ENCODE peak calls at places on chromosomes 2 and 18, in four cellular contexts. B, H, U and F are unnamed samples.

GRCh38 chr2:85953476-85953875 is 64.7 kb upstream of the ST3GAL5 start:
- DNase-seq in B (no peak), H (peak), U (no peak), F (no peak)

GRCh38 chr2:204538179-204539009 is 6.9 kb upstream of the PARD3B start:
- DNase-seq in B (no peak), H (no peak), U (no peak), F (no peak)

GRCh38 chr2:136510244-136510643 is 255.1 kb upstream of the THSD7B start:
- DNase-seq in B (no peak), H (no peak), U (no peak), F (no peak)

GRCh38 chr18:22826726-22827125 is 106.4 kb upstream of the RBBP8 start:
- DNase-seq in B (no peak), H (no peak), U (no peak), F (no peak)

GRCh38 chr18:47260138-47260923 is 8.9 kb upstream of the SKOR2 start:
- DNase-seq in B (no peak), H (peak), U (no peak), F (no peak)

GRCh38 chr2:231680992-231681852 is 27.1 kb upstream of the PTMA start:
- DNase-seq in B (no peak), H (peak), U (peak), F (no peak)

GRCh38 chr18:24019641-24020331 is 5.2 kb downstream of the TTC39C start:
- DNase-seq in B (no peak), H (no peak), U (no peak), F (no peak)

GRCh38 chr2:16069933-16070647 is 129.7 kb downstream of the MYCN start:
- DNase-seq in B (no peak), H (no peak), U (no peak), F (no peak)

GRCh38 chr2:39664898-39665591 is 672 bp upstream of the TMEM178A start:
- DNase-seq in B (no peak), H (no peak), U (no peak), F (no peak)

GRCh38 chr2:183341057-183341456 is 216.8 kb downstream of the NUP35 start:
- DNase-seq in B (no peak), H (no peak), U (no peak), F (no peak)

GRCh38 chr2:106734165-106734564 is 151.8 kb downstream of the ST6GAL2 start:
- DNase-seq in B (no peak), H (no peak), U (no peak), F (no peak)

GRCh38 chr2:18630541-18630940 is 41.2 kb upstream of the NT5C1B start:
- DNase-seq in B (no peak), H (no peak), U (no peak), F (no peak)

GRCh38 chr2:200305797-200306718 is at the start of gene SPATS2L:
- DNase-seq in B (no peak), H (peak), U (peak), F (no peak)

GRCh38 chr18:75268206-75268605 is 57.6 kb downstream of the TSHZ1 start:
- DNase-seq in B (no peak), H (no peak), U (no peak), F (no peak)

GRCh38 chr2:15614545-15615309 is 23.1 kb downstream of the DDX1 start:
- DNase-seq in B (no peak), H (no peak), U (no peak), F (no peak)

GRCh38 chr2:174485763-174486613 is 841 bp downstream of the GPR155 start:
- DNase-seq in B (no peak), H (no peak), U (peak), F (no peak)

GRCh38 chr2:1986598-1986997 is 242.3 kb upstream of the PXDN start:
- DNase-seq in B (no peak), H (no peak), U (no peak), F (no peak)

GRCh38 chr18:26556573-26556972 is 8.2 kb upstream of the KCTD1 start:
- DNase-seq in B (no peak), H (no peak), U (no peak), F (no peak)

GRCh38 chr2:120805590-120805989 is 69.9 kb downstream of the GLI2 start:
- DNase-seq in B (no peak), H (no peak), U (no peak), F (no peak)

GRCh38 chr2:127589876-127590275 is 54.4 kb downstream of the MYO7B start:
- DNase-seq in B (no peak), H (no peak), U (peak), F (no peak)

GRCh38 chr2:48457227-48457626 is 72.7 kb upstream of the STON1 start:
- DNase-seq in B (no peak), H (no peak), U (no peak), F (no peak)

GRCh38 chr2:102367331-102367971 is 11.9 kb downstream of the IL18R1 start:
- DNase-seq in B (no peak), H (no peak), U (no peak), F (no peak)

GRCh38 chr18:37671119-37671518 is 105.5 kb upstream of the CELF4 start:
- DNase-seq in B (no peak), H (peak), U (no peak), F (no peak)

GRCh38 chr2:159807183-159808037 is 9.4 kb upstream of the CD302 start:
- DNase-seq in B (peak), H (no peak), U (no peak), F (no peak)

GRCh38 chr2:177296047-177296446 is 31.5 kb upstream of the NFE2L2 start:
- DNase-seq in B (no peak), H (no peak), U (no peak), F (no peak)
- H3K4me3 ChIP-seq in B (no peak), H (no peak), U (no peak), F (no peak)

DNA sequence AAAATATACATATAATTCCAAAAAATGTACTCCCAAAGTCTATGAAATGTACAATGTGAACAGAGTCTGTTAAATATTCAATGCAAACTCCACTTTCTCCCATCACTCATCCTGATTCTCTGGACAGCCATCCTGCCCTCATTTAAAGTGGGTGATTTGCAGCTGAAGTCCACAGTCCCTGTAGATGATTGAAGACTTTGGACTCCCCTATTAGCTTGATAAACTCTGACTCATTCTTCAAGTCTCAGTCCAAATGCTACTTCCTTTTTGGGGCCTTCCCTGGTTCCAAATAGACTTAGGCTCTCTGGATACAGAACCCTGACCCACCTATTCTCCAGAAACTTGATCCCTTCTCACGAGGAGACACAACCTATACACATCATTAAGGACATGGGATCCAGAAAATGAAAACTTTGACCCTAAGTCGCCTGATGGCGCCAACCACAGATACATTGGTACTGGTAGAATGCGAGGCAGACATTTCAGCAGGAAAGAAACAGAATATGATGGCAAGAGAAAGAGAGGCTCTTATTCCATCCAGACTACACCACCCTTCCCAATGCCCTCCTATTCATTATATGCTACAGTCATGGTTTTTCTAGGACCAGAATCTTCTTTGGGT is 122.7 kb downstream of the VIT start:
- DNase-seq in B (no peak), H (no peak), U (no peak), F (no peak)
- TF ChIP-seq CTCF in B (no peak), H (no peak), U (no peak), F (no peak)

DNA sequence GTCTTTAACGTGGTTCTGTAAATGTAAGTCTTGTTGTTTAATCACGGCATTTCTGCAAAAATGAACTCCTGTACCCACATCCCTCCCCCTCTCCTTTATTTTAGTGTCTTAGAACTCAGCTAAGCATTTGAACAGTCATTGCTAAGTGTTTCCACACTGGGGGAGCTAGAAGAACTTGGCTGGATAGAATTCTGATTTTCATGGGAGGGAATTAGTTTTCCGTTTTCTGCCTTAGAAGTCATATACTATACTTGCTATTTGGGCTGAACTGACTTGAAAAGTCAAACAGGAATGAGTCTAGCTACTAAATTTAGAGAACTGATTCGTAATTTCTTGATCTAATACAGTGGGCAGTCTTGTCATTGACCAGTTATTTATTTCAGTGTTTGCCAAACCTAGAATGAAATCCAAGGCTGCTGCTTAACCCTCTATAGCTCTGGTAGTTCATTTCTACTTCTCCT is 61.1 kb downstream of the FMNL2 start:
- DNase-seq in B (no peak), H (no peak), U (no peak), F (no peak)
- H3K4me3 ChIP-seq in B (no peak), H (no peak), U (peak), F (peak)

DNA sequence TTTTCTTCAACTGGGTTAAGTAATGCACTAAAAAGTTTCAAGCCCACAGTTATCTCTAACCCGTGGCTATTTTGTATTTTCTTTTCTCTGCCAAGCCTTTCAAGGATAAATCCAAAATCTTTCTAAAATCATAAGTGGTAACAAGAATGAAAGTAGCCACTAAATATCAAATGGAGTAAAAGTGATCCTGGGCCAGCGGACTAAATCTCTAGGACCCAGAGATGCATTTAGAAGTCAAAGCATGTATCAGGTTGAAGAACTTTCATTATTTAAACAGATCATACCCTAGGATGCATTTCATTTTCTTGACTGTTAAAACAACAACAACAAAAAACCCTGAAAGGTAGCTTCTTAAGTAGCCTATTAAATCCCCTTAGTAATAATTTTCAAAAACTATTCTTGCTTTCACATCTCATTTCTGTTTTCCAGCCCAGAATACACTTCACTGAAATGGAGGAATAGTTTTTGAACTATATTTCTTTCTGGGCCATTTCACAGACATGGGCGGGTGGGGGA is 4.8 kb upstream of the POU3F3 start:
- DNase-seq in B (no peak), H (no peak), U (no peak), F (no peak)
- TF ChIP-seq CTCF in B (no peak), H (no peak), U (no peak), F (no peak)

GRCh38 chr2:239304533-239305221 is 96.1 kb downstream of the HDAC4 start:
- DNase-seq in B (no peak), H (no peak), U (peak), F (no peak)
- H3K4me3 ChIP-seq in B (no peak), H (no peak), U (peak), F (no peak)

GRCh38 chr2:46298522-46299351 is 1.5 kb downstream of the EPAS1 start:
- DNase-seq in B (no peak), H (peak), U (peak), F (no peak)
- TF ChIP-seq CTCF in B (peak), H (no peak), U (no peak), F (peak)

DNA sequence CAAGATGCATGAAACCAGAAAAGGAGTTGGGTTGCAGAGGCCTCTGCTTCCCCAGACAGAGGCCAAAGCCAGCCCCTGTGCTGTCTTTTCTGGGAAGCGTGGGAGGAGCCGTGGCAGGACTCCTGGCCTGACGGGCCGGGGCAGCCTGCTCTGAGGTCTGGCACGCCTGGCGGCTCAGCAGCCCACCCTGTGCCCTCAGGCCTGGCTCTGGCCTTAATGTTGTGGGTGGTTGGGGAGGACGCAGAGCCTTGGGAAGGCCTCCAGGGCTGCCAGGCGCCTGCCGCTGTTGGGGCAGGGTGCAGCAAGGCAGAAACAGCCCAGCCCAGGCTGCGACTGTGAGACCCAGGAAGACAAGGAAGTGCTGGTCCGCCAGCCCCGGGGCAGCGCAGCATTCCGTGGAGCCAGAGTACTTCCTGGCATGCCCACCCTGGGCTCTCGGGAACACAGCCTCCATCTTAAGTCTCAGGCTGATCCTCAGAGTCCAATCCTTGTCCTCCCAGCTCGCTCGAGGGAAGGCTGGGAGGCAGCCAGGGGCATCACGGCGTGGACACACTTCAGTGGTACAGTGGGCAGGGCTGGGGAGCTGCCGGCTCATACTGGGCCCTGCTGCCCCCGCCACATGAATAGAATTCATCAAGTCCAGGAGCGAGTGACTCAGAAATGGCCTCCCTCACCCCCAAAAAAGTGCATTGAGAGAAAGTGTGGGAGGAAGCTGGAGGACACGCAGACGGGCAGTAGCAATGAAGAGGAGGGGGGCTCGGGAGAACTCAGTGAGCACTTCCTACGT is 72.6 kb downstream of the EMX1 start:
- DNase-seq in B (no peak), H (no peak), U (no peak), F (no peak)
- H3K4me3 ChIP-seq in B (no peak), H (no peak), U (no peak), F (no peak)

DNA sequence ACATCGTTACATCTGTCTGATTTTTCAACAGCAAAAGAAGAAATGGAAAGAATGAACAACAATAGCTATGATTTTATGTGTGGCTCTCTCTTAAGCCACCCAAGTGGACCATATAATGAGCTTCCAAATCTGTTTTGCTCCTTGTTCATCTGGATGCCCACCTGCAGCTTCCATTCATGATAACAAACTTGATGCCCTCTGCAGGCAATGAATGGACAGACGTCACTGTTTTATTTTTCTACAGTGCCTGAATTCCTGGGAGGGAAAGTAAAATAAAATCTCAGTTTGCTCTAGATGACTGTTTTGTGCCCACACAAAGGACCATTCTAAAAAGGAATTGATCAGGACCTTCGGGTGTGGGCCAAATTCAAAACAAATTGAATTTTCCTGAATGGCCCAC is 5.0 kb downstream of the MREG start:
- DNase-seq in B (no peak), H (no peak), U (no peak), F (no peak)
- TF ChIP-seq CTCF in B (peak), H (no peak), U (no peak), F (no peak)